ENCODE peak calls at places on chromosomes 6 and 20, in ten cellular contexts. One of them, this sample, is unnamed.

GRCh38 chr20:5535211-5535756 is 214.9 kb upstream of the SHLD1 start:
- DNase-seq in activated B cell treated with CpG ODN at 0.5 μM for 24 hours: no peak
- DNase-seq in kidney glomerular epithelial cell: no peak
- DNase-seq in GM23248: peak
- DNase-seq in OCI-M1: peak
- DNase-seq in left ventricle myocardium superior: no peak
- DNase-seq in IMR-90: peak
- DNase-seq in stimulated activated CD8-positive, alpha-beta memory T cell treated with anti-CD3 and anti-CD28 coated beads, Interleukin-7, amount 100 ng/mL, for 24 hours: no peak
- DNase-seq in activated naive CD4-positive, alpha-beta T cell: no peak
- DNase-seq in GM12892: no peak
- DNase-seq in this sample: no peak

GRCh38 chr6:16533721-16534136 is 227.5 kb downstream of the ATXN1 start:
- DNase-seq in activated naive CD4-positive, alpha-beta T cell: no peak
- DNase-seq in GM23248: peak
- DNase-seq in OCI-M1: no peak
- DNase-seq in IMR-90: peak
- DNase-seq in GM12892: no peak
- DNase-seq in left ventricle myocardium superior: no peak
- DNase-seq in activated B cell treated with CpG ODN at 0.5 μM for 24 hours: no peak
- DNase-seq in stimulated activated CD8-positive, alpha-beta memory T cell treated with anti-CD3 and anti-CD28 coated beads, Interleukin-7, amount 100 ng/mL, for 24 hours: no peak
- DNase-seq in kidney glomerular epithelial cell: no peak
- DNase-seq in this sample: peak

GRCh38 chr6:120211955-120212792 is 862.6 kb upstream of the MAN1A1 start:
- DNase-seq in kidney glomerular epithelial cell: no peak
- DNase-seq in left ventricle myocardium superior: no peak
- DNase-seq in activated B cell treated with CpG ODN at 0.5 μM for 24 hours: no peak
- DNase-seq in activated naive CD4-positive, alpha-beta T cell: no peak
- DNase-seq in OCI-M1: peak
- DNase-seq in IMR-90: no peak
- DNase-seq in stimulated activated CD8-positive, alpha-beta memory T cell treated with anti-CD3 and anti-CD28 coated beads, Interleukin-7, amount 100 ng/mL, for 24 hours: no peak
- DNase-seq in GM23248: no peak
- DNase-seq in GM12892: no peak
- DNase-seq in this sample: no peak

GRCh38 chr20:63100926-63101699 is 94.3 kb upstream of the BHLHE23 start:
- DNase-seq in OCI-M1: no peak
- DNase-seq in kidney glomerular epithelial cell: no peak
- DNase-seq in GM23248: no peak
- DNase-seq in activated B cell treated with CpG ODN at 0.5 μM for 24 hours: no peak
- DNase-seq in activated naive CD4-positive, alpha-beta T cell: no peak
- DNase-seq in GM12892: no peak
- DNase-seq in IMR-90: no peak
- DNase-seq in left ventricle myocardium superior: peak
- DNase-seq in stimulated activated CD8-positive, alpha-beta memory T cell treated with anti-CD3 and anti-CD28 coated beads, Interleukin-7, amount 100 ng/mL, for 24 hours: no peak
- DNase-seq in this sample: no peak

GRCh38 chr20:35698298-35699126 is 640 bp downstream of the NFS1 start:
- DNase-seq in activated naive CD4-positive, alpha-beta T cell: no peak
- DNase-seq in GM12892: no peak
- DNase-seq in activated B cell treated with CpG ODN at 0.5 μM for 24 hours: no peak
- DNase-seq in GM23248: peak
- DNase-seq in left ventricle myocardium superior: no peak
- DNase-seq in IMR-90: no peak
- DNase-seq in OCI-M1: peak
- DNase-seq in stimulated activated CD8-positive, alpha-beta memory T cell treated with anti-CD3 and anti-CD28 coated beads, Interleukin-7, amount 100 ng/mL, for 24 hours: no peak
- DNase-seq in kidney glomerular epithelial cell: no peak
- DNase-seq in this sample: no peak

GRCh38 chr6:154893927-154894326 is 101.2 kb upstream of the TIAM2 start:
- DNase-seq in GM12892: no peak
- DNase-seq in stimulated activated CD8-positive, alpha-beta memory T cell treated with anti-CD3 and anti-CD28 coated beads, Interleukin-7, amount 100 ng/mL, for 24 hours: no peak
- DNase-seq in GM23248: peak
- DNase-seq in activated B cell treated with CpG ODN at 0.5 μM for 24 hours: no peak
- DNase-seq in left ventricle myocardium superior: no peak
- DNase-seq in OCI-M1: no peak
- DNase-seq in IMR-90: peak
- DNase-seq in kidney glomerular epithelial cell: peak
- DNase-seq in activated naive CD4-positive, alpha-beta T cell: no peak
- DNase-seq in this sample: no peak

GRCh38 chr6:13351271-13351670 is 22.9 kb upstream of the TBC1D7 start:
- DNase-seq in stimulated activated CD8-positive, alpha-beta memory T cell treated with anti-CD3 and anti-CD28 coated beads, Interleukin-7, amount 100 ng/mL, for 24 hours: no peak
- DNase-seq in activated naive CD4-positive, alpha-beta T cell: no peak
- DNase-seq in IMR-90: no peak
- DNase-seq in kidney glomerular epithelial cell: no peak
- DNase-seq in activated B cell treated with CpG ODN at 0.5 μM for 24 hours: no peak
- DNase-seq in left ventricle myocardium superior: no peak
- DNase-seq in OCI-M1: no peak
- DNase-seq in GM12892: no peak
- DNase-seq in GM23248: no peak
- DNase-seq in this sample: no peak

GRCh38 chr20:34988176-34988540 is 32.5 kb downstream of the MYH7B start:
- DNase-seq in GM12892: no peak
- DNase-seq in OCI-M1: peak
- DNase-seq in GM23248: no peak
- DNase-seq in activated naive CD4-positive, alpha-beta T cell: no peak
- DNase-seq in left ventricle myocardium superior: no peak
- DNase-seq in activated B cell treated with CpG ODN at 0.5 μM for 24 hours: no peak
- DNase-seq in IMR-90: peak
- DNase-seq in kidney glomerular epithelial cell: no peak
- DNase-seq in stimulated activated CD8-positive, alpha-beta memory T cell treated with anti-CD3 and anti-CD28 coated beads, Interleukin-7, amount 100 ng/mL, for 24 hours: no peak
- DNase-seq in this sample: no peak

GRCh38 chr6:135300576-135300975 is 119.5 kb downstream of the MYB start:
- DNase-seq in OCI-M1: no peak
- DNase-seq in left ventricle myocardium superior: no peak
- DNase-seq in activated naive CD4-positive, alpha-beta T cell: no peak
- DNase-seq in kidney glomerular epithelial cell: no peak
- DNase-seq in GM12892: no peak
- DNase-seq in activated B cell treated with CpG ODN at 0.5 μM for 24 hours: no peak
- DNase-seq in IMR-90: peak
- DNase-seq in stimulated activated CD8-positive, alpha-beta memory T cell treated with anti-CD3 and anti-CD28 coated beads, Interleukin-7, amount 100 ng/mL, for 24 hours: no peak
- DNase-seq in GM23248: peak
- DNase-seq in this sample: no peak

GRCh38 chr6:53615633-53616449 is 49.7 kb downstream of the KLHL31 start:
- DNase-seq in activated naive CD4-positive, alpha-beta T cell: no peak
- DNase-seq in IMR-90: peak
- DNase-seq in kidney glomerular epithelial cell: peak
- DNase-seq in activated B cell treated with CpG ODN at 0.5 μM for 24 hours: no peak
- DNase-seq in left ventricle myocardium superior: no peak
- DNase-seq in OCI-M1: peak
- DNase-seq in GM23248: peak
- DNase-seq in stimulated activated CD8-positive, alpha-beta memory T cell treated with anti-CD3 and anti-CD28 coated beads, Interleukin-7, amount 100 ng/mL, for 24 hours: no peak
- DNase-seq in GM12892: no peak
- DNase-seq in this sample: no peak

GRCh38 chr6:118318648-118319047 is 229.4 kb upstream of the PLN start:
- DNase-seq in kidney glomerular epithelial cell: no peak
- DNase-seq in activated B cell treated with CpG ODN at 0.5 μM for 24 hours: no peak
- DNase-seq in GM23248: no peak
- DNase-seq in stimulated activated CD8-positive, alpha-beta memory T cell treated with anti-CD3 and anti-CD28 coated beads, Interleukin-7, amount 100 ng/mL, for 24 hours: no peak
- DNase-seq in activated naive CD4-positive, alpha-beta T cell: no peak
- DNase-seq in IMR-90: no peak
- DNase-seq in left ventricle myocardium superior: no peak
- DNase-seq in GM12892: no peak
- DNase-seq in OCI-M1: no peak
- DNase-seq in this sample: no peak

GRCh38 chr6:139173822-139174221 is 38.9 kb downstream of the HECA start:
- DNase-seq in GM12892: no peak
- DNase-seq in activated naive CD4-positive, alpha-beta T cell: no peak
- DNase-seq in IMR-90: no peak
- DNase-seq in left ventricle myocardium superior: no peak
- DNase-seq in activated B cell treated with CpG ODN at 0.5 μM for 24 hours: no peak
- DNase-seq in stimulated activated CD8-positive, alpha-beta memory T cell treated with anti-CD3 and anti-CD28 coated beads, Interleukin-7, amount 100 ng/mL, for 24 hours: no peak
- DNase-seq in OCI-M1: no peak
- DNase-seq in kidney glomerular epithelial cell: no peak
- DNase-seq in GM23248: no peak
- DNase-seq in this sample: no peak

GRCh38 chr20:59743767-59744485 is 139.6 kb downstream of the PHACTR3 start:
- DNase-seq in activated naive CD4-positive, alpha-beta T cell: no peak
- DNase-seq in stimulated activated CD8-positive, alpha-beta memory T cell treated with anti-CD3 and anti-CD28 coated beads, Interleukin-7, amount 100 ng/mL, for 24 hours: no peak
- DNase-seq in GM12892: peak
- DNase-seq in OCI-M1: no peak
- DNase-seq in activated B cell treated with CpG ODN at 0.5 μM for 24 hours: no peak
- DNase-seq in left ventricle myocardium superior: no peak
- DNase-seq in GM23248: peak
- DNase-seq in IMR-90: no peak
- DNase-seq in kidney glomerular epithelial cell: no peak
- DNase-seq in this sample: no peak

GRCh38 chr6:75223461-75223860 is 17.6 kb upstream of the COL12A1 start:
- DNase-seq in GM12892: no peak
- DNase-seq in kidney glomerular epithelial cell: peak
- DNase-seq in OCI-M1: no peak
- DNase-seq in IMR-90: no peak
- DNase-seq in left ventricle myocardium superior: no peak
- DNase-seq in activated naive CD4-positive, alpha-beta T cell: no peak
- DNase-seq in stimulated activated CD8-positive, alpha-beta memory T cell treated with anti-CD3 and anti-CD28 coated beads, Interleukin-7, amount 100 ng/mL, for 24 hours: no peak
- DNase-seq in GM23248: peak
- DNase-seq in activated B cell treated with CpG ODN at 0.5 μM for 24 hours: no peak
- DNase-seq in this sample: no peak

GRCh38 chr20:41509801-41510200 is 108.4 kb downstream of the CHD6 start:
- DNase-seq in kidney glomerular epithelial cell: no peak
- DNase-seq in left ventricle myocardium superior: peak
- DNase-seq in GM12892: no peak
- DNase-seq in activated naive CD4-positive, alpha-beta T cell: no peak
- DNase-seq in stimulated activated CD8-positive, alpha-beta memory T cell treated with anti-CD3 and anti-CD28 coated beads, Interleukin-7, amount 100 ng/mL, for 24 hours: no peak
- DNase-seq in activated B cell treated with CpG ODN at 0.5 μM for 24 hours: no peak
- DNase-seq in GM23248: peak
- DNase-seq in OCI-M1: no peak
- DNase-seq in IMR-90: peak
- DNase-seq in this sample: no peak

This sample was measured in stimulated activated CD4-positive, alpha-beta T cell treated with anti-CD3 and anti-CD28 coated beads, TNF-alpha, amount 100 ng/mL, for 24 hours.